ENCODE peak calls at places on chromosomes 2 and 18, in nine cellular contexts. T, O, F, L, V, K, J, Y and S are unnamed samples.

GRCh38 chr18:49691177-49691608 is 122.1 kb downstream of the ACAA2 start:
- DNase-seq in T (no peak), O (peak), F (peak), L (peak), V (peak), K (no peak), J (peak), Y (no peak), S (peak)

GRCh38 chr2:8576525-8577157 is 105.2 kb upstream of the ID2 start:
- DNase-seq in T (no peak), O (peak), F (no peak), L (no peak), V (peak), K (no peak), J (no peak), Y (no peak), S (no peak)

GRCh38 chr2:203688798-203689197 is 17.6 kb upstream of the CD28 start:
- DNase-seq in T (no peak), O (peak), F (peak), L (no peak), V (no peak), K (peak), J (peak), Y (no peak), S (peak)

GRCh38 chr2:176584333-176584732 is 315.1 kb downstream of the MTX2 start:
- DNase-seq in T (no peak), O (peak), F (no peak), L (no peak), V (no peak), K (no peak), J (no peak), Y (no peak), S (no peak)

GRCh38 chr2:10071595-10071994 is 8.6 kb downstream of the CYS1 start:
- DNase-seq in T (no peak), O (no peak), F (no peak), L (no peak), V (no peak), K (no peak), J (no peak), Y (no peak), S (no peak)

GRCh38 chr2:145323512-145323911 is 803.6 kb upstream of the ZEB2 start:
- DNase-seq in T (no peak), O (peak), F (peak), L (no peak), V (peak), K (no peak), J (no peak), Y (no peak), S (peak)

GRCh38 chr2:189287982-189288494 is 108.5 kb upstream of the COL5A2 start:
- DNase-seq in T (peak), O (peak), F (peak), L (peak), V (peak), K (no peak), J (no peak), Y (no peak), S (peak)

GRCh38 chr18:21203096-21203495 is 38.9 kb upstream of the GREB1L start:
- DNase-seq in T (no peak), O (peak), F (no peak), L (no peak), V (no peak), K (no peak), J (no peak), Y (no peak), S (no peak)

GRCh38 chr2:131673400-131674173 is 145.9 kb downstream of the CCDC74A start:
- DNase-seq in T (peak), O (peak), F (no peak), L (no peak), V (peak), K (peak), J (peak), Y (peak), S (peak)

GRCh38 chr2:120736202-120736954 is 710 bp downstream of the GLI2 start:
- DNase-seq in T (no peak), O (peak), F (no peak), L (no peak), V (no peak), K (no peak), J (peak), Y (no peak), S (no peak)

GRCh38 chr2:6986251-6986893 is 69.2 kb downstream of the RNF144A start:
- DNase-seq in T (peak), O (no peak), F (no peak), L (no peak), V (no peak), K (no peak), J (no peak), Y (no peak), S (no peak)

GRCh38 chr2:105396254-105397024 is 2.4 kb downstream of the FHL2 start:
- DNase-seq in T (no peak), O (peak), F (peak), L (peak), V (peak), K (no peak), J (peak), Y (no peak), S (peak)

GRCh38 chr2:67997528-67998267 is 65.1 kb downstream of the C1D start:
- DNase-seq in T (no peak), O (peak), F (peak), L (peak), V (peak), K (no peak), J (peak), Y (no peak), S (peak)

GRCh38 chr2:37366773-37367172 is 22.3 kb downstream of the QPCT start:
- DNase-seq in T (no peak), O (no peak), F (no peak), L (no peak), V (no peak), K (no peak), J (no peak), Y (no peak), S (no peak)

GRCh38 chr2:143171817-143172216 is 42.6 kb downstream of the ARHGAP15 start:
- DNase-seq in T (peak), O (peak), F (no peak), L (no peak), V (peak), K (no peak), J (no peak), Y (no peak), S (no peak)

GRCh38 chr2:8259841-8260178 is 422.0 kb upstream of the ID2 start:
- DNase-seq in T (no peak), O (no peak), F (no peak), L (no peak), V (no peak), K (no peak), J (no peak), Y (no peak), S (no peak)

GRCh38 chr2:42748846-42749245 is 15.1 kb downstream of the OXER1 start:
- DNase-seq in T (no peak), O (no peak), F (no peak), L (no peak), V (no peak), K (no peak), J (no peak), Y (no peak), S (no peak)

GRCh38 chr2:159153463-159153862 is 133.0 kb downstream of the WDSUB1 start:
- DNase-seq in T (no peak), O (no peak), F (no peak), L (no peak), V (no peak), K (no peak), J (no peak), Y (no peak), S (no peak)

GRCh38 chr2:232974431-232974830 is 38.6 kb downstream of the NGEF start:
- DNase-seq in T (no peak), O (no peak), F (no peak), L (no peak), V (no peak), K (no peak), J (no peak), Y (no peak), S (no peak)

GRCh38 chr2:165801176-165801575 is 7.1 kb upstream of the GALNT3 start:
- DNase-seq in T (no peak), O (no peak), F (no peak), L (no peak), V (no peak), K (no peak), J (no peak), Y (no peak), S (no peak)

GRCh38 chr18:50518787-50519520 is 40.9 kb upstream of the MAPK4 start:
- DNase-seq in T (no peak), O (no peak), F (no peak), L (no peak), V (no peak), K (no peak), J (no peak), Y (no peak), S (no peak)

GRCh38 chr2:1731963-1732768 is 12.1 kb downstream of the PXDN start:
- DNase-seq in T (no peak), O (peak), F (peak), L (peak), V (no peak), K (no peak), J (no peak), Y (no peak), S (peak)

GRCh38 chr2:125167820-125168219 is 1142.7 kb downstream of the CNTNAP5 start:
- DNase-seq in T (no peak), O (peak), F (peak), L (peak), V (no peak), K (no peak), J (no peak), Y (no peak), S (peak)

GRCh38 chr18:657998-658946 is 819 bp downstream of the TYMS start:
- DNase-seq in T (peak), O (peak), F (peak), L (peak), V (peak), K (peak), J (peak), Y (peak), S (peak)

GRCh38 chr2:71780162-71780561 is 326.8 kb downstream of the DYSF start:
- DNase-seq in T (no peak), O (no peak), F (no peak), L (no peak), V (no peak), K (no peak), J (no peak), Y (peak), S (no peak)

GRCh38 chr2:240137596-240138274 is 1.6 kb upstream of the COPS9 start:
- DNase-seq in T (no peak), O (no peak), F (no peak), L (no peak), V (no peak), K (no peak), J (no peak), Y (no peak), S (no peak)

GRCh38 chr2:221753401-221753800 is 181.3 kb upstream of the EPHA4 start:
- DNase-seq in T (no peak), O (no peak), F (no peak), L (no peak), V (no peak), K (no peak), J (no peak), Y (no peak), S (peak)

GRCh38 chr2:172516299-172516698 is 39.6 kb upstream of the PDK1 start:
- DNase-seq in T (no peak), O (peak), F (peak), L (peak), V (peak), K (no peak), J (peak), Y (no peak), S (peak)

GRCh38 chr2:24925815-24926214 is 5.8 kb upstream of the ADCY3 start:
- DNase-seq in T (no peak), O (no peak), F (no peak), L (no peak), V (no peak), K (no peak), J (no peak), Y (no peak), S (no peak)

GRCh38 chr2:159613515-159614336 is 2.6 kb downstream of the BAZ2B start:
- DNase-seq in T (peak), O (peak), F (no peak), L (no peak), V (peak), K (no peak), J (no peak), Y (no peak), S (peak)

GRCh38 chr18:36580266-36580665 is 248.5 kb downstream of the TPGS2 start:
- DNase-seq in T (no peak), O (peak), F (no peak), L (no peak), V (no peak), K (no peak), J (no peak), Y (no peak), S (peak)

GRCh38 chr2:11073251-11073650 is 82.0 kb upstream of the SLC66A3 start:
- DNase-seq in T (peak), O (peak), F (no peak), L (no peak), V (no peak), K (no peak), J (no peak), Y (no peak), S (peak)

GRCh38 chr2:215826838-215827441 is 186.4 kb downstream of the MREG start:
- DNase-seq in T (no peak), O (peak), F (no peak), L (no peak), V (no peak), K (no peak), J (no peak), Y (no peak), S (no peak)

GRCh38 chr18:3869848-3870247 is 419.9 kb downstream of the TGIF1 start:
- DNase-seq in T (peak), O (peak), F (peak), L (peak), V (peak), K (no peak), J (peak), Y (no peak), S (peak)